ENCODE peak calls at places on chromosomes 1 and 21, in five cellular contexts. N is A549, E is IMR-90, F is MM.1S, C is left ventricle myocardium inferior. K is an unnamed sample.

GRCh38 chr1:234393190-234393589 is 19.9 kb downstream of the COA6 start:
- DNase-seq in N (no peak), E (no peak), F (no peak), C (no peak), K (no peak)

GRCh38 chr1:219113261-219113660 is 60.4 kb upstream of the LYPLAL1 start:
- DNase-seq in N (no peak), E (peak), F (no peak), C (no peak), K (no peak)

GRCh38 chr1:153099646-153100045 is 5.3 kb upstream of the SPRR2E start:
- DNase-seq in N (no peak), E (no peak), F (no peak), C (no peak), K (no peak)

GRCh38 chr1:209723265-209723664 is 18.6 kb downstream of the HSD11B1 start:
- DNase-seq in N (no peak), E (no peak), F (no peak), C (no peak), K (no peak)

GRCh38 chr1:115865704-115866380 is 24.9 kb upstream of the NHLH2 start:
- DNase-seq in N (no peak), E (no peak), F (no peak), C (no peak), K (no peak)

GRCh38 chr1:224168859-224169380 is 14.1 kb upstream of the DEGS1 start:
- DNase-seq in N (peak), E (peak), F (peak), C (no peak), K (peak)

GRCh38 chr1:52970149-52970548 is 43.1 kb downstream of the SCP2 start:
- DNase-seq in N (no peak), E (peak), F (no peak), C (no peak), K (no peak)

GRCh38 chr1:53408013-53408754 is 51.0 kb upstream of the DMRTB1 start:
- DNase-seq in N (no peak), E (peak), F (no peak), C (no peak), K (no peak)

GRCh38 chr1:11051781-11052510 is 4.9 kb upstream of the MASP2 start:
- DNase-seq in N (no peak), E (no peak), F (no peak), C (no peak), K (no peak)

GRCh38 chr21:44701541-44701940 is 4.6 kb downstream of the KRTAP10-12 start:
- DNase-seq in N (no peak), E (no peak), F (no peak), C (no peak), K (no peak)

GRCh38 chr1:203954788-203955552 is 93.6 kb downstream of the SNRPE start:
- DNase-seq in N (no peak), E (no peak), F (no peak), C (no peak), K (no peak)

GRCh38 chr1:234638832-234639799 is 29.1 kb upstream of the IRF2BP2 start:
- DNase-seq in N (peak), E (peak), F (no peak), C (no peak), K (no peak)

GRCh38 chr1:44605904-44606615 is 68.2 kb downstream of the TMEM53 start:
- DNase-seq in N (no peak), E (no peak), F (no peak), C (no peak), K (no peak)

DNA sequence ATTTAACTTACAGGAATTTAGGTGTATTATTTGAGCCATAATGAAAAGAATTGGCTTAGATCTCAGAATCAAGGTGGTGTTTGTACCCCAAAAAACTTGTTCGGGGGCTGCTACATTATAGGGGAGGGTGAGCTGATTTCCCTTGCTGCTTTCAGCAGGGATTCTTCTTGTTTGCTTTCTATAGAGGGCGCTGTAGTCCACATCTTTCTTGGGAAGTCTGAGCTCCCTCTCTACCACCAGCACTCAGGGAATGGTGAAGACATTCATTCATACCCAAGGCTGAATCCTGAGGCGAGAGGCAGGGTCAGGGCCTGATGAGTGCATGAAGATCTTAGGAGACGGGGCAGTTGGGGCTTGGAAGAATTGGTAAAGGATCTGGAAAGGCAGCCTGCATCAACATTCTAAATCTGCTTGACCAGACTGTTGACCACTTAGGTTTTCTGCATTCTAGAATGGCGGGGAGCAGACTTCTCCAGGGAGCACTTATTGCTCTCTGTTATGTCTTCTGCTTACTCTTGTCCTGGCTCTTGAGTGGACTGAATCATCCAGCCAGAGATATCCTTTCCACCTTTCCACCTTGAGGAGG is 18.9 kb downstream of the SPATA46 start:
- DNase-seq in N (peak), E (peak), F (peak), C (no peak), K (no peak)
- TF ChIP-seq CTCF in N (peak), E (peak), F (peak), C (peak), K (peak)

DNA sequence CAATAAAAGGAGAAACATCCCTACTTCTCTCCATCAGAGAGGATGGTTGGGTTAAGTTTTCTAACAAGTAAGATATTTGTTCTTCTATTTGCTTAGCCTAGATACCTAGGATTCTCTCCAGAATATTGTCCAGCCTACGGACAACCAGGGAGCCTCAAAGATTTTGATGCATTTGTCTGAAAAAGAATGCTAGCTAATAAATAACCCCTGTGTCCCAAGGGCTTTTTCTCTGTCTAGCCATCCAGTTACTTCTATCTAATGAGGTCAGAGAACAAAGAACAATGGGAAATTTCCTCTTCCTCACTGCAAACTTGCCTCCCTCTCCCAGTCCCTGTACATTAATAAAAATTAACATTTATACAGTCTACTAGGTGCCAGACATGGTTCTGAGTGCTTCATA is 810 bp downstream of the RGS5 start:
- DNase-seq in N (no peak), E (no peak), F (no peak), C (no peak), K (no peak)
- H3K4me3 ChIP-seq in N (no peak), E (no peak), F (no peak), C (peak), K (peak)

DNA sequence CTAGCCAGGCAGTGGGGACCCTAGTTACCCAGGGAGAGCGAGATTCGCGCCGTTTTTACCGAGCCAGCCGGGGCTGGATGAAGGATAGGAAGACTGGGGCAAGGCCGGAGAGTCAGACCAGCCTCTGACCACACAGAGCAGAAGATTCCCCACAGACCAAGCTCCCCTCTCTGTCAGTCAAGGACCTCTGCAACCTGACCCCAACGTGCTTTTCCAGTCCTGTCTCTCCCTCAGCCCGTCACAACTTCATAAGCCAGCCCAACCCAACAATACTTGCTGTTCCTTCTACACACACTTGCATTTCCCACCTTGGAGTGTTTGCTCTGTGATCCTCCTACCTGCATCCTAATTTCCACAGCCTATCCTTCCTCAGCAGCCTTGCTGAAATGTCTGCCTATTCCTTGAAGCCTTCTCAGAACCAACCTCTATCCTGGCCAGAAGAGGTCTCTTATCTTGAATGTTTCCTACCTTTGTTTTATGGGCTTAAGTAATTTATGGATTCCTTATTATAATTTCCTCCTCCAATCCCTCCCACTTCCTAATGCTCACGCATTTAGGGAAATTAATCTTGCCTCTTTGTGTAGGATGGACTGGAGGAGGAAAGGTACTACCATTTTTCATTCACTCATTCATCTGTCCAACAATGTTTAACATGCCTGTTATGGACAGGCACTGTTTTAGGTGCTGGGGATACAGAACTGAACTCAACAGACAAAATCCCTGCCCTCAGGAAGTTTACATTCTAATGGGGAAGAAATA is at the start of gene GSTM3:
- DNase-seq in N (no peak), E (no peak), F (no peak), C (no peak), K (no peak)
- TF ChIP-seq CTCF in N (no peak), E (no peak), F (no peak), C (no peak), K (peak)

DNA sequence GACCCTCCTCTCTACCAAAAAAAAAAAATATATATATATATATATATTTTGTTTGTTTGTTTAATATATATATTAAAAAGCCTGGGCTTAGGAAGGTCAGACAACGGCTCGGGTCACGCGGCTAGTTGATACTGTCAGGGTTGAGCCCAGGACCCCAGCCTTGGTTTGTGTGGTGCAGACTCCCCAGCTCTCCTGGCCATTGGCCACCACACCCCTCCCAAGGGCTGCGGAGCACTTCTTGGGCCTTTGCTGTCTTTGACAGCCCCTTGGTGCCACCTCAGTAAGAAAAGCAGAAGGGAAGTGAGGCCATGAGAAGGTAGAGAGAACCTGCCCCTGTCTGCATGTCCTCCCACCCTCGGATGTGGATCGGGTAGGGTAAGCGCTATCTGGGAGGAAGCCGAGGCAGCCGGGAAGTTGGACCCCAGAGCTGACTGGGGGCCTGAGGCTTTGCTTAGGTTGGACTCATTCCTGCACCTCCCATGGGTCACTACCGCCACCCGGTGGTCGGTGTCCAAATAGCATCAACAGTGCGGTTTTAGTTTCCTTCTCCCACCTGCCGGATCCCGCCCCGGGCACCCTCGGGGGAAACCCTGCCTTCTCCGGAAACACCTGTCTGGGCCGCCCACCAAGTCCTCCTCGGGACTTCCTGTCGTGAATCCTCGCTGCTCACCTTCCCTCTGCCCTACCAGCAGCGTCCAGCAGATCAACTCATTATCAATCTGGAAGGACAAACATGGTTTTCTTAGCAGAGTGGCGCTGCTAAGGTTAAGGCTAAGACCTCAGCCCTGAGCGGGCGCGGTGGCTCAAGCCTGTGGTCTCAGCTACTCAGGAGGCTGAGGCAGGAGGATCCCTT is 29.8 kb upstream of the GNPAT start:
- DNase-seq in N (peak), E (peak), F (peak), C (peak), K (no peak)
- H3K4me3 ChIP-seq in N (peak), E (peak), F (peak), C (peak), K (peak)